ENCODE peak calls at places on chromosomes 3 and 15, in six cellular contexts. K, A, J, H, G and D are unnamed samples.

GRCh38 chr3:46981932-46982471 is 2.5 kb downstream of the NBEAL2 start:
- DNase-seq in H (no peak), A (no peak), J (no peak), G (peak), K (no peak), D (peak)

GRCh38 chr3:108552267-108553159 is 36.7 kb downstream of the CIP2A start:
- DNase-seq in H (no peak), K (no peak), J (peak), A (no peak), G (no peak), D (no peak)

GRCh38 chr3:154970796-154971195 is 109.3 kb upstream of the MME start:
- DNase-seq in G (no peak), K (no peak), A (no peak), H (no peak), J (peak), D (no peak)

GRCh38 chr3:10390641-10391373 is 69.9 kb upstream of the SEC13 start:
- DNase-seq in A (no peak), J (no peak), K (no peak), G (no peak), H (no peak), D (no peak)

GRCh38 chr15:79431636-79432344 is at the start of gene MINAR1:
- DNase-seq in J (peak), H (no peak), A (no peak), K (no peak), G (no peak), D (no peak)

GRCh38 chr3:56187051-56187450 is 281.2 kb downstream of the ERC2 start:
- DNase-seq in K (no peak), G (no peak), J (no peak), A (no peak), H (no peak), D (no peak)

GRCh38 chr3:8741581-8742355 is 8.2 kb downstream of the CAV3 start:
- DNase-seq in H (no peak), K (no peak), J (peak), G (no peak), A (no peak), D (no peak)

GRCh38 chr3:23567917-23568316 is 237.8 kb upstream of the UBE2E1 start:
- DNase-seq in K (no peak), J (peak), H (no peak), A (no peak), G (no peak), D (no peak)

GRCh38 chr3:99248130-99248529 is 346.6 kb upstream of the DCBLD2 start:
- DNase-seq in K (no peak), H (no peak), A (no peak), J (no peak), G (no peak), D (no peak)

GRCh38 chr3:15610083-15610482 is 8.5 kb downstream of the BTD start:
- DNase-seq in G (peak), H (no peak), K (no peak), A (no peak), J (peak), D (peak)

GRCh38 chr3:20074226-20075063 is 34.2 kb downstream of the KAT2B start:
- DNase-seq in H (no peak), J (peak), G (no peak), K (no peak), A (no peak), D (no peak)

GRCh38 chr3:42012378-42012934 is 50.6 kb upstream of the ULK4 start:
- DNase-seq in A (no peak), G (no peak), K (no peak), H (no peak), J (no peak), D (no peak)

GRCh38 chr15:50886139-50886467 is 22.4 kb upstream of the AP4E1 start:
- DNase-seq in H (no peak), A (no peak), G (no peak), K (no peak), J (no peak), D (no peak)

GRCh38 chr3:138426211-138426610 is 8.2 kb upstream of the ESYT3 start:
- DNase-seq in K (no peak), J (no peak), A (no peak), H (no peak), G (no peak), D (no peak)

GRCh38 chr3:159829056-159829995 is 159.3 kb upstream of the IL12A start:
- DNase-seq in K (no peak), G (no peak), J (peak), A (no peak), H (no peak), D (peak)

GRCh38 chr15:39511000-39511914 is 69.6 kb upstream of the THBS1 start:
- DNase-seq in H (no peak), J (peak), G (no peak), K (no peak), A (no peak), D (no peak)

GRCh38 chr3:31962801-31963205 is 18.3 kb downstream of the OSBPL10 start:
- DNase-seq in K (no peak), H (no peak), J (no peak), A (no peak), G (no peak), D (no peak)

GRCh38 chr3:100023595-100023994 is 90.7 kb downstream of the FILIP1L start:
- DNase-seq in G (no peak), J (no peak), K (no peak), A (no peak), H (no peak), D (no peak)

GRCh38 chr15:52019394-52020252 is 604 bp downstream of the MAPK6 start:
- DNase-seq in G (peak), A (peak), K (peak), H (peak), J (peak), D (peak)

GRCh38 chr3:72848703-72849081 is 447 bp upstream of the SHQ1 start:
- DNase-seq in A (peak), K (peak), H (no peak), G (no peak), J (no peak), D (no peak)

GRCh38 chr15:79811406-79812405 is 85.1 kb downstream of the MTHFS start:
- DNase-seq in K (no peak), H (no peak), A (no peak), G (peak), J (peak), D (peak)

GRCh38 chr15:49876401-49877038 is 242.5 kb downstream of the ATP8B4 start:
- DNase-seq in G (no peak), J (no peak), H (no peak), K (no peak), A (no peak), D (no peak)

GRCh38 chr3:63343674-63344073 is 65.6 kb downstream of the SYNPR start:
- DNase-seq in J (peak), H (no peak), A (no peak), G (no peak), K (no peak), D (peak)

GRCh38 chr3:107704477-107704876 is 181.7 kb downstream of the BBX start:
- DNase-seq in A (no peak), K (no peak), J (no peak), G (no peak), H (no peak), D (no peak)

GRCh38 chr3:185976100-185976499 is 38.3 kb upstream of the TRA2B start:
- DNase-seq in K (no peak), G (no peak), H (no peak), J (no peak), A (no peak), D (no peak)

GRCh38 chr3:156675744-156676466 is 1.5 kb downstream of the TIPARP start:
- DNase-seq in A (peak), K (peak), J (peak), H (no peak), G (no peak), D (peak)

GRCh38 chr3:135155228-135155627 is 360.2 kb downstream of the EPHB1 start:
- DNase-seq in A (no peak), G (no peak), H (no peak), J (no peak), K (no peak), D (no peak)

GRCh38 chr3:171295502-171296373 is 164.5 kb downstream of the TNIK start:
- DNase-seq in A (no peak), J (no peak), K (no peak), H (peak), G (no peak), D (no peak)